ENCODE peak calls at places on chromosomes 4 and X, in eight cellular contexts. P is type B pancreatic cell; I is NCI-H1417; J is naive thymus-derived CD8-positive, alpha-beta T cell; Y is heart right ventricle; X is EH; T is activated CD4-positive, alpha-beta T cell treated with anti-CD3 and anti-CD28 coated beads, Interleukin-2, amount 10 ng/mL, durations not matched to agents 7 days and 5 days; B is H4. G is an unnamed sample.

GRCh38 chrX:150324919-150325318 is 38.2 kb upstream of the MAMLD1 start:
- DNase-seq in T (no peak), Y (no peak), I (no peak), J (no peak), X (no peak), P (no peak), B (no peak), G (no peak)

GRCh38 chrX:53074987-53075386 is 7.2 kb upstream of the TSPYL2 start:
- DNase-seq in T (no peak), Y (no peak), B (no peak), P (no peak), J (no peak), X (no peak), I (no peak), G (peak)

GRCh38 chrX:113353134-113353533 is 512.5 kb upstream of the AMOT start:
- DNase-seq in X (no peak), B (no peak), I (peak), Y (no peak), J (no peak), P (no peak), T (no peak), G (no peak)

GRCh38 chr4:151012836-151013235 is 2.2 kb downstream of the LRBA start:
- DNase-seq in J (no peak), I (no peak), B (peak), P (no peak), Y (no peak), X (no peak), T (no peak), G (no peak)

GRCh38 chrX:16712116-16712824 is at the start of gene CTPS2:
- DNase-seq in Y (peak), X (peak), I (peak), T (peak), B (peak), P (peak), J (peak), G (peak)

GRCh38 chr4:182846041-182846440 is 71.1 kb downstream of the DCTD start:
- DNase-seq in Y (no peak), X (no peak), J (no peak), B (no peak), P (no peak), T (no peak), I (no peak), G (no peak)

GRCh38 chrX:128698528-128698927 is 646.3 kb upstream of the ACTRT1 start:
- DNase-seq in T (no peak), X (no peak), B (peak), I (no peak), Y (no peak), J (no peak), P (no peak), G (no peak)

GRCh38 chrX:79081895-79082512 is 62.5 kb upstream of the GPR174 start:
- DNase-seq in B (peak), I (peak), Y (peak), T (peak), P (no peak), J (no peak), X (peak), G (peak)

GRCh38 chrX:12567857-12568256 is 223.4 kb upstream of the PRPS2 start:
- DNase-seq in J (no peak), T (no peak), B (no peak), I (peak), Y (no peak), P (no peak), X (peak), G (no peak)